ENCODE peak calls at places on chromosomes 1 and 21, in six cellular contexts. W is ELF-1, A is substantia nigra, Z is IMR-90, V is cardiac septum, Q is NCI-H2171 treated with DMSO at 0.1 percent for 48 hours. N is an unnamed sample.

GRCh38 chr1:39359028-39359570 is 132.3 kb upstream of the BMP8A start:
- DNase-seq in W (no peak), A (no peak), Z (no peak), V (no peak), Q (no peak), N (no peak)

GRCh38 chr1:18962121-18962721 is 5.7 kb upstream of the IFFO2 start:
- DNase-seq in W (peak), A (no peak), Z (no peak), V (no peak), Q (no peak), N (no peak)

GRCh38 chr21:21688877-21689276 is 690.7 kb downstream of the NCAM2 start:
- DNase-seq in W (peak), A (no peak), Z (peak), V (no peak), Q (no peak), N (no peak)

GRCh38 chr21:37565530-37566223 is 199.1 kb downstream of the DYRK1A start:
- DNase-seq in W (no peak), A (no peak), Z (peak), V (no peak), Q (no peak), N (peak)

GRCh38 chr1:211650922-211651303 is 24.5 kb downstream of the NEK2 start:
- DNase-seq in W (no peak), A (no peak), Z (no peak), V (no peak), Q (no peak), N (no peak)

GRCh38 chr21:18725653-18726052 is 322.1 kb upstream of the TMPRSS15 start:
- DNase-seq in W (peak), A (no peak), Z (no peak), V (no peak), Q (no peak), N (no peak)

GRCh38 chr21:43911015-43911934 is 46.3 kb downstream of the AGPAT3 start:
- DNase-seq in W (no peak), A (no peak), Z (no peak), V (no peak), Q (no peak), N (no peak)

GRCh38 chr1:66450847-66451246 is 83.1 kb upstream of the SGIP1 start:
- DNase-seq in W (no peak), A (no peak), Z (no peak), V (no peak), Q (no peak), N (no peak)

GRCh38 chr21:33386222-33386784 is 16.9 kb upstream of the IFNGR2 start:
- DNase-seq in W (peak), A (no peak), Z (no peak), V (no peak), Q (no peak), N (no peak)

GRCh38 chr1:46370214-46370633 is 23.9 kb upstream of the FAAH start:
- DNase-seq in W (no peak), A (no peak), Z (peak), V (no peak), Q (peak), N (no peak)

GRCh38 chr1:59445040-59445439 is 148.1 kb downstream of the FGGY start:
- DNase-seq in W (no peak), A (no peak), Z (no peak), V (no peak), Q (no peak), N (no peak)

GRCh38 chr1:7420098-7420445 is 351.0 kb upstream of the VAMP3 start:
- DNase-seq in W (no peak), A (no peak), Z (no peak), V (peak), Q (no peak), N (no peak)

GRCh38 chr1:24502168-24503002 is at the start of gene RCAN3:
- DNase-seq in W (peak), A (peak), Z (peak), V (peak), Q (peak), N (peak)

GRCh38 chr1:168469690-168470089 is 74.1 kb downstream of the XCL2 start:
- DNase-seq in W (peak), A (no peak), Z (peak), V (peak), Q (peak), N (no peak)

GRCh38 chr1:59701376-59701775 is 113.4 kb upstream of the HOOK1 start:
- DNase-seq in W (no peak), A (no peak), Z (peak), V (no peak), Q (no peak), N (no peak)

GRCh38 chr1:21935891-21936365 is 1.2 kb downstream of the HSPG2 start:
- DNase-seq in W (no peak), A (no peak), Z (no peak), V (no peak), Q (no peak), N (no peak)

GRCh38 chr1:205421728-205422127 is at the start of gene LEMD1:
- DNase-seq in W (no peak), A (no peak), Z (no peak), V (no peak), Q (peak), N (no peak)

GRCh38 chr21:15735409-15735808 is 5.6 kb downstream of the USP25 start:
- DNase-seq in W (no peak), A (no peak), Z (no peak), V (no peak), Q (no peak), N (no peak)

GRCh38 chr1:174000274-174000852 is 21.8 kb downstream of the RC3H1 start:
- DNase-seq in W (no peak), A (no peak), Z (peak), V (no peak), Q (no peak), N (no peak)

GRCh38 chr1:205429742-205430464 is 8.0 kb upstream of the LEMD1 start:
- DNase-seq in W (no peak), A (no peak), Z (no peak), V (peak), Q (no peak), N (no peak)

GRCh38 chr1:89545264-89546038 is 20.8 kb downstream of the LRRC8B start:
- DNase-seq in W (no peak), A (no peak), Z (peak), V (no peak), Q (no peak), N (no peak)

N was measured in NCI-H526 treated with DMSO at 0.1 percent for 48 hours.